ENCODE peak calls at places on chromosomes 7 and 10, in four cellular contexts. U is naive B cell; M is neural progenitor cell; O is activated CD8-positive, alpha-beta T cell treated with anti-CD3 and anti-CD28 coated beads, Interleukin-2, amount 10 ng/mL, durations not matched to agents 7 days and 5 days. X is an unnamed sample.

GRCh38 chr7:90337106-90337505 is 9.4 kb upstream of the GTPBP10 start:
- DNase-seq in U (no peak), M (no peak), O (no peak), X (no peak)

GRCh38 chr10:121526801-121527221 is 71.4 kb downstream of the FGFR2 start:
- DNase-seq in U (no peak), M (peak; percentile 86), O (no peak), X (peak; percentile 13)

GRCh38 chr7:79341902-79342301 is 111.6 kb downstream of the MAGI2 start:
- DNase-seq in U (no peak), M (no peak), O (no peak), X (no peak)

GRCh38 chr7:134365341-134366054 is 48.8 kb upstream of the SLC35B4 start:
- DNase-seq in U (no peak), M (no peak), O (no peak), X (no peak)

GRCh38 chr10:68560201-68560915 is at the start of gene TET1:
- DNase-seq in U (peak; percentile 9), M (peak; percentile 92), O (peak; percentile 40), X (no peak)

GRCh38 chr10:121425623-121426022 is 172.6 kb downstream of the FGFR2 start:
- DNase-seq in U (no peak), M (no peak), O (no peak), X (no peak)

GRCh38 chr10:114525368-114525949 is 121.2 kb upstream of the AFAP1L2 start:
- DNase-seq in U (no peak), M (peak; percentile 25), O (no peak), X (no peak)

GRCh38 chr7:33495207-33495606 is 365.8 kb downstream of the BBS9 start:
- DNase-seq in U (no peak), M (no peak), O (no peak), X (no peak)

GRCh38 chr10:114288424-114289095 is 49.5 kb downstream of the VWA2 start:
- DNase-seq in U (no peak), M (no peak), O (no peak), X (no peak)

GRCh38 chr7:86282014-86282682 is 361.6 kb upstream of the GRM3 start:
- DNase-seq in U (no peak), M (no peak), O (no peak), X (no peak)

GRCh38 chr10:80158598-80159127 is 26.1 kb downstream of the PLAC9 start:
- DNase-seq in U (no peak), M (no peak), O (no peak), X (no peak)

GRCh38 chr10:63554666-63555065 is 33.5 kb downstream of the REEP3 start:
- DNase-seq in U (peak; percentile 70), M (no peak), O (peak; percentile 88), X (peak; percentile 18)

GRCh38 chr7:69962856-69963149 is 364.5 kb downstream of the AUTS2 start:
- DNase-seq in U (no peak), M (no peak), O (no peak), X (no peak)

GRCh38 chr10:9189448-9189847 is 1135.0 kb downstream of the GATA3 start:
- DNase-seq in U (no peak), M (no peak), O (no peak), X (no peak)

GRCh38 chr10:43712821-43713584 is 64.3 kb upstream of the ZNF32 start:
- DNase-seq in U (no peak), M (no peak), O (no peak), X (no peak)

GRCh38 chr10:119415536-119416527 is 126.7 kb downstream of the RGS10 start:
- DNase-seq in U (no peak), M (no peak), O (no peak), X (no peak)

GRCh38 chr10:22002531-22003110 is 909 bp downstream of the DNAJC1 start:
- DNase-seq in U (peak; percentile 19), M (peak; percentile 10), O (no peak), X (no peak)

X was measured in KG1.